ENCODE peak calls at places on chromosomes 13 and 19, in five cellular contexts. L is head of caudate nucleus, H is tibial artery, P is AML-193, T is H54. J is an unnamed sample.
A peak's percentile ranks its signal among the peaks of the same experiment; 100 is the strongest.

GRCh38 chr13:41568990-41569387 is 111.6 kb downstream of the RGCC start:
- DNase-seq in L (no peak), H (no peak), P (no peak), T (no peak), J (no peak)

GRCh38 chr13:100197591-100198365 is 108.9 kb downstream of the PCCA start:
- DNase-seq in L (no peak), H (no peak), P (no peak), T (no peak), J (no peak)

GRCh38 chr19:19775891-19776205 is 42.9 kb upstream of the ZNF14 start:
- DNase-seq in L (peak; percentile 22), H (no peak), P (no peak), T (no peak), J (no peak)

GRCh38 chr19:1970003-1970805 is 29.2 kb downstream of the CSNK1G2 start:
- DNase-seq in L (no peak), H (no peak), P (no peak), T (peak; percentile 87), J (no peak)

GRCh38 chr13:75101997-75102720 is 379.8 kb downstream of the TBC1D4 start:
- DNase-seq in L (no peak), H (no peak), P (no peak), T (no peak), J (no peak)

GRCh38 chr19:50663280-50663790 is 14.1 kb downstream of the C19orf81 start:
- DNase-seq in L (no peak), H (no peak), P (peak; percentile 24), T (peak; percentile 77), J (no peak)

GRCh38 chr19:28169168-28169862 is 1043.6 kb downstream of the UQCRFS1 start:
- DNase-seq in L (no peak), H (no peak), P (no peak), T (no peak), J (no peak)

GRCh38 chr19:3045885-3046603 is 16.3 kb downstream of the TLE5 start:
- DNase-seq in L (no peak), H (no peak), P (no peak), T (no peak), J (no peak)

GRCh38 chr13:73194310-73194709 is 135.5 kb downstream of the KLF5 start:
- DNase-seq in L (no peak), H (no peak), P (no peak), T (no peak), J (no peak)

GRCh38 chr19:58001895-58002369 is 688 bp downstream of the ZNF606 start:
- DNase-seq in L (no peak), H (no peak), P (no peak), T (no peak), J (no peak)

GRCh38 chr19:18846862-18847515 is 15.2 kb downstream of the UPF1 start:
- DNase-seq in L (peak; percentile 69), H (peak; percentile 82), P (peak; percentile 47), T (peak; percentile 84), J (no peak)

GRCh38 chr19:17138937-17139598 is 63.5 kb downstream of the MYO9B start:
- DNase-seq in L (no peak), H (no peak), P (no peak), T (no peak), J (no peak)

GRCh38 chr19:27746691-27747380 is 1466.1 kb downstream of the UQCRFS1 start:
- DNase-seq in L (peak; percentile 3), H (peak; percentile 19), P (no peak), T (no peak), J (no peak)

GRCh38 chr19:13621413-13621812 is 115.1 kb upstream of the CACNA1A start:
- DNase-seq in L (no peak), H (no peak), P (no peak), T (peak; percentile 85), J (no peak)

GRCh38 chr13:105389373-105389772 is 1146.1 kb downstream of the EFNB2 start:
- DNase-seq in L (peak; percentile 3), H (no peak), P (no peak), T (no peak), J (no peak)

GRCh38 chr13:114118086-114118762 is 14.2 kb downstream of the RASA3 start:
- DNase-seq in L (no peak), H (peak; percentile 5), P (no peak), T (no peak), J (no peak)

GRCh38 chr13:24097064-24097463 is 63.5 kb upstream of the SPATA13 start:
- DNase-seq in L (peak; percentile 77), H (no peak), P (no peak), T (no peak), J (no peak)

J was measured in substantia nigra.